ENCODE peak calls at places on chromosome 4, in eight cellular contexts. Z is HL-60, H is adipocyte, M is uterus, R is ovary, K is endothelial cell of umbilical vein, D is psoas muscle, P is right lobe of liver. I is an unnamed sample.

GRCh38 chr4:165079476-165079875 is 25.8 kb downstream of the TRIM75 start:
- DNase-seq in P (peak; percentile 90), K (peak; percentile 16), H (no peak), M (no peak), Z (no peak), R (no peak), D (peak; percentile 78), I (peak; percentile 35)

GRCh38 chr4:125321709-125322362 is 7.1 kb downstream of the FAT4 start:
- DNase-seq in D (no peak), K (peak; percentile 70), P (no peak), Z (no peak), H (peak; percentile 73), R (no peak), M (no peak), I (no peak)

GRCh38 chr4:56757270-56757746 is 64.2 kb downstream of the SPINK2 start:
- DNase-seq in P (no peak), H (peak; percentile 46), D (no peak), Z (no peak), R (no peak), M (no peak), K (no peak), I (no peak)

GRCh38 chr4:55725057-55725456 is 89.0 kb upstream of the NMU start:
- DNase-seq in P (no peak), K (no peak), D (no peak), Z (no peak), H (no peak), R (no peak), M (no peak), I (no peak)

GRCh38 chr4:3807311-3807710 is 41.1 kb downstream of the ADRA2C start:
- DNase-seq in Z (no peak), D (no peak), M (no peak), R (no peak), P (no peak), K (no peak), H (no peak), I (no peak)

GRCh38 chr4:181659202-181659601 is 584.0 kb upstream of the TENM3 start:
- DNase-seq in D (no peak), Z (no peak), R (no peak), P (no peak), K (no peak), M (no peak), H (no peak), I (no peak)

GRCh38 chr4:57064811-57065711 is 45.1 kb downstream of the IGFBP7 start:
- DNase-seq in M (peak; percentile 70), K (peak; percentile 87), R (peak; percentile 76), P (no peak), Z (no peak), H (peak; percentile 89), D (peak; percentile 74), I (peak; percentile 39)

GRCh38 chr4:101200561-101200960 is 146.8 kb downstream of the PPP3CA start:
- DNase-seq in P (no peak), R (no peak), K (peak; percentile 94), H (peak; percentile 77), M (no peak), Z (peak; percentile 57), D (no peak), I (no peak)

GRCh38 chr4:76736434-76736833 is 161.5 kb downstream of the SOWAHB start:
- DNase-seq in M (no peak), P (no peak), K (no peak), Z (no peak), R (no peak), D (no peak), H (peak; percentile 75), I (no peak)

GRCh38 chr4:100882661-100883060 is 364.8 kb upstream of the EMCN start:
- DNase-seq in R (no peak), H (no peak), M (no peak), D (no peak), P (no peak), K (no peak), Z (no peak), I (no peak)

GRCh38 chr4:75637176-75637575 is 6.8 kb upstream of the CDKL2 start:
- DNase-seq in Z (no peak), P (no peak), H (peak; percentile 24), D (no peak), K (no peak), M (no peak), R (no peak), I (no peak)

GRCh38 chr4:77010841-77011354 is 61.3 kb downstream of the SEPTIN11 start:
- DNase-seq in M (no peak), H (no peak), Z (no peak), P (no peak), K (peak; percentile 88), D (no peak), R (no peak), I (no peak)

GRCh38 chr4:112518675-112519074 is 2.7 kb upstream of the NEUROG2 start:
- DNase-seq in M (no peak), Z (no peak), P (no peak), K (no peak), D (no peak), R (no peak), H (no peak), I (no peak)

GRCh38 chr4:112517911-112518310 is 1.9 kb upstream of the NEUROG2 start:
- DNase-seq in Z (no peak), M (no peak), P (no peak), K (no peak), D (no peak), R (no peak), H (no peak), I (no peak)

GRCh38 chr4:112516401-112517066 is 554 bp upstream of the NEUROG2 start:
- DNase-seq in M (no peak), P (no peak), H (no peak), K (no peak), R (no peak), D (no peak), Z (no peak), I (peak; percentile 32)

GRCh38 chr4:112516076-112516385 is at the start of gene NEUROG2:
- DNase-seq in H (no peak), K (no peak), Z (no peak), D (no peak), P (no peak), M (no peak), R (no peak), I (no peak)

DNA sequence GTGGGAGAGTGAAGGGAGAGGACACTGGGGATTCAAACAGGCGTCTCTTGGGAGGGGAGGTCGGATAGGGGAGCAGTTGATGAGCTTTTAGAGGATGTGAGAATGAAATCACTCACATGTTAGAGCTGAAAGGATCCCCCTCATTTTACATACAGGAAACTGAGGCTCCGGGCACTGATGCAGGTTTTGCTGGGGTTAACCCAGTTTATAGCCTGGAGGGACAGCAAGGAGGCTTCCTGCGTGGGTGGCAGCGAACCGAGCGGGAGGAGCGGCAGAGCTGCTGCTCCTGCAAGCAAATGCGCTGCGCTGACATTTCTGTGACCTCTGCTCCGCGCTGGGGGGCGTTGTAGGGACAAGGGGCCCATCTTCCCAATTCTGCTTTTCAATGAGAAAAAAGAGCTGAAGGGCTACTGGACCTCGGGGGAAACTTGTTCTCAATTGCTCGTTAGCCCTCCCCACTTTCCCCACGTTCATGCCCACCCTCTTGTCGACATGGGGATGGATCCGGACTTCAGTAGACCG is 1.1 kb upstream of the NEUROG2 start:
- DNase-seq in H (no peak), D (no peak), P (no peak), R (no peak), K (no peak), M (no peak), Z (no peak), I (no peak)
- H3K27me3 ChIP-seq in H (peaks cover 82% of the 10 kb centered on the region), D (peaks cover 100% of the 10 kb centered on the region), P (peaks cover 37% of the 10 kb centered on the region), R (peaks cover 6% of the 10 kb centered on the region), K (peaks cover 80% of the 10 kb centered on the region), M (peaks cover 8% of the 10 kb centered on the region), Z (peaks cover 84% of the 10 kb centered on the region), I (peaks cover 3% of the 10 kb centered on the region)

GRCh38 chr4:44801384-44801783 is 75.0 kb upstream of the GNPDA2 start:
- DNase-seq in K (no peak), P (no peak), R (no peak), M (no peak), Z (no peak), D (no peak), H (no peak), I (no peak)

GRCh38 chr4:44806076-44806475 is 79.7 kb upstream of the GNPDA2 start:
- DNase-seq in H (no peak), R (no peak), M (no peak), Z (no peak), P (no peak), K (no peak), D (no peak), I (no peak)

DNA sequence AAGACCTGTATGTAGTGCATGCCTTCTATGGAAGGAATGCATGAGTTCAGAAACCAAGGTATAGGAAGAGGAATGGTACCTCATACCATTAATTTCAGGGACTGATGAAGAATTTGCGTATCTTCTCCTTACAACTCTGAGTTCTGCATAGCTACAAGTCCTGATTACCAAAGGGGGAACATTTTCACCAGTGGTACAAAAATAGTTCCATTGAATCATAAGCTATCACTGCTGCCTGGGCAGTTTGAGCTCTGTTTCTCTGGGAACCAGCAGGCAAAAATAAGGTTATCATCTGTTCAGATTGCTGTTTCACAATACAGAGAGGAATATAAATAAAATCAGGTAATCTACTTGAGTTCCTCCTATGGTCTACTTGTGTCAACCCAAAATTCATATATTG is 77.9 kb upstream of the GNPDA2 start:
- DNase-seq in Z (no peak), P (no peak), H (no peak), M (no peak), R (no peak), K (no peak), D (no peak), I (no peak)
- H3K27me3 ChIP-seq in Z (no peaks in the 10 kb centered on the region), P (no peaks in the 10 kb centered on the region), H (no peaks in the 10 kb centered on the region), M (no peaks in the 10 kb centered on the region), R (no peaks in the 10 kb centered on the region), K (no peaks in the 10 kb centered on the region), D (no peaks in the 10 kb centered on the region), I (no peaks in the 10 kb centered on the region)

DNA sequence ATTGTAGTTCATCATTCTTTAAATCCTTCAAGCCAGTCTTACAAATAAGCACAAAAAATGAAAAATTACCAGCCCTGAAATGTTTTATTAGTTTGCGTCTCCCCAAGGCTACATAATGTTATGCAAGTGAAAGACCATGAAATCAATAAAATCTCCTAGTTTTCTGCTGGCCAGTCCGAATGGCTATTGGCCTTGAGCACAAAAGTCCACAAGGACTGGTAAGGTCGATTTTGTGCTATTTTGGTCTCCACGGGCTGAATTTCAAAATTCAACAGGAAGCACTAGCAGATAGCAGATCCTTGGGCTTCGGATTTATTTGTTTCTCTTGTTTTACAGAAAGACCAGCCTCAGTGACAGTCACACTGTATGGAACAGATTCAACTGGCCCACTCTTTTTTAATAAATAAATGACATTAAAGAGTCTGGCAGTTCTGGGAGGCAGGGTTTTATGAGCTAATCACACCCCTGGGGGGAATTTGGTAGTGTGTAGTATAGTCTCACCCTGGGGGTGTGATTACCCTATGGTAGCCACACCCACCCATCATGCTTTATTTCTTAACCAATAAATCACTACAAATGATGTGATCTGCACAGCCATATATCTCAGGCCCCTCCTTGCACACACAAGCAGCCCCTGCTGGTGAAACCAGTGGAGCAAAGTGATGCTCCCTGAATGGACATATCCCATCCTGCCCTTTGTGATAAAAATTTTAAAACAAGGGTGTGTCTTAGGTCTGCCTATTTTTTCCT is 51.1 kb upstream of the TMEM33 start:
- DNase-seq in H (no peak), Z (no peak), P (peak; percentile 76), M (no peak), R (no peak), D (no peak), K (no peak), I (no peak)
- H3K27me3 ChIP-seq in H (peaks cover 75% of the 10 kb centered on the region), Z (peaks cover 40% of the 10 kb centered on the region), P (no peaks in the 10 kb centered on the region), M (peaks cover 10% of the 10 kb centered on the region), R (no peaks in the 10 kb centered on the region), D (peaks cover 41% of the 10 kb centered on the region), K (peaks cover 42% of the 10 kb centered on the region), I (peaks cover 11% of the 10 kb centered on the region)

DNA sequence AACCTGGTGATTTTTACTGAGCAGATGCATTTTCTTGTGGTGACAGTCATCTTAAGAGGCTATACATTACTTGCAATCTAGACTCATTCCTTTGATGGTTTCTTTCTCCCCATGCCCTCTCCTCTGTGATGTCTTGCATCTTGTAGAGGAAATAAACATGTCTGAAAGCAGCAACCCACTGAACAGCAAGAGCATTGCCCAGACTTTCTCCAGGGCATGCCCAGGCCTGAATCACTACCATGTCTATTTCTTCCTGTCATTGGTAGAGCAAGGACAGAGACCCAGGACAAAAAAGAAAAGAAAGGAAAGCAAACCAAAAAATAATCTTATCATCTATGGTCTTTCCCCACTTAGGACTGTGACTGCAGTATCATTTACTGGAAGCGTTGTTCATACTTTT is 326.1 kb downstream of the HNRNPD start:
- DNase-seq in K (no peak), H (no peak), M (no peak), P (no peak), Z (no peak), D (no peak), R (no peak), I (no peak)
- H3K27me3 ChIP-seq in K (peaks cover 15% of the 10 kb centered on the region), H (peaks cover 28% of the 10 kb centered on the region), M (no peaks in the 10 kb centered on the region), P (no peaks in the 10 kb centered on the region), Z (peaks cover 27% of the 10 kb centered on the region), D (peaks cover 22% of the 10 kb centered on the region), R (no peaks in the 10 kb centered on the region), I (no peaks in the 10 kb centered on the region)

I was measured in body of pancreas.